ENCODE peak calls at places on chromosomes 2 and 18, in four cellular contexts. S is spleen, R is suprapubic skin, P is K562. X is an unnamed sample.

GRCh38 chr2:119389615-119390306 is 23.0 kb downstream of the DBI start:
- DNase-seq in R (peak), S (no peak), P (no peak), X (no peak)

GRCh38 chr2:120638450-120638849 is 97.2 kb upstream of the GLI2 start:
- DNase-seq in S (no peak), P (no peak), R (no peak), X (no peak)

GRCh38 chr2:30139131-30139870 is 7.5 kb upstream of the YPEL5 start:
- DNase-seq in P (no peak), S (no peak), R (no peak), X (no peak)

GRCh38 chr2:68466361-68466777 is 725 bp downstream of the FBXO48 start:
- DNase-seq in R (no peak), P (no peak), S (no peak), X (no peak)

GRCh38 chr2:70684846-70685622 is 83.0 kb downstream of the ADD2 start:
- DNase-seq in P (peak), R (no peak), S (no peak), X (no peak)

GRCh38 chr2:104859310-104860130 is 5.6 kb downstream of the POU3F3 start:
- DNase-seq in S (no peak), P (no peak), R (no peak), X (no peak)

GRCh38 chr18:3480827-3481226 is 30.9 kb downstream of the TGIF1 start:
- DNase-seq in S (no peak), R (no peak), P (no peak), X (no peak)

GRCh38 chr2:105734762-105735538 is 9.8 kb upstream of the NCK2 start:
- DNase-seq in R (no peak), P (no peak), S (no peak), X (no peak)

GRCh38 chr18:68455229-68455603 is 259.7 kb downstream of the TMX3 start:
- DNase-seq in P (no peak), R (no peak), S (no peak), X (no peak)

GRCh38 chr2:39996653-39997080 is 217.6 kb upstream of the THUMPD2 start:
- DNase-seq in S (no peak), P (no peak), R (no peak), X (no peak)

GRCh38 chr2:27291865-27292264 is 9.6 kb downstream of the TRIM54 start:
- DNase-seq in P (peak), S (no peak), R (no peak), X (no peak)

GRCh38 chr2:163664610-163665009 is 71.2 kb downstream of the FIGN start:
- DNase-seq in P (no peak), R (no peak), S (no peak), X (no peak)

GRCh38 chr2:175282300-175282699 is 100.8 kb upstream of the ATP5MC3 start:
- DNase-seq in S (no peak), R (no peak), P (peak), X (no peak)

GRCh38 chr2:170375192-170375591 is 197.2 kb downstream of the MYO3B start:
- DNase-seq in R (no peak), S (no peak), P (no peak), X (no peak)

GRCh38 chr2:237498341-237498740 is 11.3 kb downstream of the MLPH start:
- DNase-seq in S (no peak), P (no peak), R (peak), X (no peak)

GRCh38 chr2:237213325-237214040 is 127.8 kb downstream of the COPS8 start:
- DNase-seq in S (no peak), P (no peak), R (no peak), X (peak)

GRCh38 chr18:76759056-76759455 is 63.3 kb upstream of the ZNF236 start:
- DNase-seq in S (no peak), R (no peak), P (no peak), X (peak)

GRCh38 chr2:177338177-177338721 is 54.3 kb upstream of the AGPS start:
- DNase-seq in R (no peak), S (no peak), P (no peak), X (no peak)

GRCh38 chr2:187922841-187923240 is 368.6 kb upstream of the TFPI start:
- DNase-seq in P (no peak), S (no peak), R (no peak), X (no peak)

GRCh38 chr2:55500025-55500424 is 19.5 kb upstream of the CFAP36 start:
- DNase-seq in P (no peak), S (no peak), R (no peak), X (no peak)

GRCh38 chr2:134245340-134245984 is 8.4 kb upstream of the MGAT5 start:
- DNase-seq in R (peak), S (peak), P (peak), X (no peak)

GRCh38 chr2:10080536-10081304 is 509 bp upstream of the CYS1 start:
- DNase-seq in S (no peak), R (no peak), P (no peak), X (peak)

GRCh38 chr18:61551586-61551985 is 218.4 kb downstream of the CDH20 start:
- DNase-seq in R (no peak), S (no peak), P (peak), X (no peak)

GRCh38 chr2:135164431-135164830 is 112.3 kb downstream of the RAB3GAP1 start:
- DNase-seq in P (no peak), R (no peak), S (no peak), X (no peak)

GRCh38 chr2:29228276-29228675 is 113.1 kb downstream of the CLIP4 start:
- DNase-seq in S (peak), R (peak), P (no peak), X (no peak)

GRCh38 chr2:202034249-202035088 is 814 bp downstream of the FZD7 start:
- DNase-seq in P (peak), S (peak), R (peak), X (peak)

GRCh38 chr2:69734040-69734611 is 7.8 kb upstream of the ANXA4 start:
- DNase-seq in S (no peak), P (no peak), R (peak), X (no peak)

GRCh38 chr2:27738349-27739057 is 33.0 kb upstream of the MRPL33 start:
- DNase-seq in S (no peak), R (no peak), P (no peak), X (no peak)

GRCh38 chr2:207490441-207490840 is 39.3 kb upstream of the CREB1 start:
- DNase-seq in R (no peak), P (no peak), S (no peak), X (no peak)

GRCh38 chr2:207491086-207491485 is 38.7 kb upstream of the CREB1 start:
- DNase-seq in P (no peak), R (no peak), S (no peak), X (no peak)

GRCh38 chr2:207484444-207485391 is 45.0 kb upstream of the CREB1 start:
- DNase-seq in P (no peak), R (no peak), S (no peak), X (no peak)

GRCh38 chr2:207489251-207489650 is 40.5 kb upstream of the CREB1 start:
- DNase-seq in R (no peak), S (no peak), P (no peak), X (no peak)

DNA sequence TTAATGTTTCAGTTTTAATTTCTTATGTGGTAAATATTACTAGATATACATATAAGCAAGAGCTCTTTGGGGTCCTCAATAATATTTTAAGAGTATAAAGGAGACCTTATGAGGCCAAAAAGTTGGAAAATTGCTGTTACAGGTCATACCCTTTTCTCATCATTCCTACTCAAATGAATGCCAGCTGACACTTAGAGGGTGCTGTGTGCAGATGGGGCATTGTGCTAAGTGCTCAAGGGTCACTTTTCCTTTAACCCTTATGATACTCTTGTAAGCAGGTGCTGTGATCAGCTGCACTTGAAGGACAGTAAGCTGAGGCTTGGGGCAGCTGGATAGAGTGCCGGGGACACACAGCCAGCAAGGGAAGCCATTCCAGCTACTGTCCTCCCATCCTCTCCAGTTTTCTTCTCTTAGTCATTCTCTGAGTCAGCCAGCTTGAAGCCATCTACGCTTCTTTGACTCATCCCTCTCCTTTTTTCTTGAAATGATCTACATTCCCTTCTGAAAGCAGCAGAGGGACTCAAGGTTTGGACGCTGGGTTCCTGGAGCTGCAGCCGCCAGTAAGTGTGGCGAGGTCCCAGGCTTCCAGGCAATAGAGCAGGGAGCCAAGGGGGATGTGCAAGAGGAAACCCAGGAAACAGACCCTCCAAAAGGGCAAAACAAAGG is 42.0 kb upstream of the CREB1 start:
- DNase-seq in P (peak), R (no peak), S (no peak), X (no peak)
- TF ChIP-seq POLR2AphosphoS5 in P (no peak), R (no peak), S (no peak), X (no peak)

GRCh38 chr2:85582467-85582866 is 1.8 kb upstream of the VAMP5 start:
- DNase-seq in P (no peak), S (no peak), R (no peak), X (no peak)
- TF ChIP-seq POLR2AphosphoS5 in P (no peak), S (no peak), R (no peak), X (no peak)

GRCh38 chr2:162330881-162331280 is 12.4 kb upstream of the IFIH1 start:
- DNase-seq in R (no peak), P (no peak), S (no peak), X (no peak)
- TF ChIP-seq POLR2AphosphoS5 in R (no peak), P (no peak), S (no peak), X (no peak)

GRCh38 chr18:30766053-30766452 is 276.5 kb downstream of the DSC3 start:
- DNase-seq in R (no peak), S (no peak), P (no peak), X (no peak)

GRCh38 chr18:30765247-30765646 is 277.3 kb downstream of the DSC3 start:
- DNase-seq in P (no peak), R (no peak), S (no peak), X (no peak)

GRCh38 chr18:30763913-30764350 is 278.6 kb downstream of the DSC3 start:
- DNase-seq in S (no peak), P (no peak), R (no peak), X (no peak)
- TF ChIP-seq POLR2AphosphoS5 in S (no peak), P (no peak), R (no peak), X (no peak)

DNA sequence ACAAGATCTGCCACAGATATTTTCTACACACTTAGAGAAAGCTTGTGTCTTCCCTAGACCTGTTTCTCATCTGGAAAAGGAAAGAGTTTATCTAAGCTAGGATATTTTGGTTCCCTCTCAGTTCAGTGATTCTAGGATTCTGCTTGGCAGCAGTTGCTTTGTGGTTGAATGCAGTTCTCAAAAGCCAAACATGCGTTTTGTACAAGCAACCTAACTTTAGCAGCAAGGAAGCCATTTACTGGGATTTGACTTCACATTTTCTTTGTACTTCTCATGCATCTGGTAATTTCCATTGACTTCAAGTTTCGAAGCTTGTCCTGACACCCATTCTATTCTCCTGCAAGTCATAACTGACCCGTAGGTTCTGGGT is 33.3 kb downstream of the VSNL1 start:
- DNase-seq in R (no peak), S (no peak), P (no peak), X (no peak)
- TF ChIP-seq POLR2AphosphoS5 in R (no peak), S (no peak), P (no peak), X (no peak)

GRCh38 chr2:144317071-144317738 is 202.7 kb downstream of the ZEB2 start:
- DNase-seq in S (no peak), P (no peak), R (no peak), X (no peak)
- TF ChIP-seq POLR2AphosphoS5 in S (no peak), P (no peak), R (no peak), X (no peak)

DNA sequence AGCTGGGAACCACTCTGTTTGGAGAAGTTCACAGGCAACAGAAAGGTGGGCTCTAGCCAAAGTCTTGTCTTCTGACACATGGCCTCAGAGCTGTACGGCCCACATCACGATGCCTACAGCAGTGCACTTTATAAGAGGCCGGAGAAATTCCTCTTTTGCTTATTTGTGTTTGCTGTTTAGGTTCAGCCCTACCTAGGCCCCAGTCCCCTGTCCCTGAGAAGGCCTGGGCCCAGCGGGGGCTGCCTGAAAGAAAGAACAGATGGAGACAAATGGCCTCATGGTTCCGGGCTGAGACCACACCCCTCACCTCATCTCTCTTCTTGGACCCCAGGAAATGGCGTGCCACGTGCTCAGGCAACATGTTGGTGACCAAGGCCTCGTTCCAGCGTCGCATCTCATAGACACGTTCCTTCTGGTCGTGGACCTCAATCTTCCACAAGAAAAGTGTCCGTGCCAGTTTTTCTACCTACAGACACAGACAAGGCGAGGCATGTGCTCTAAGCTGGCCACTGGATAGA is 30.9 kb downstream of the CENPO start:
- DNase-seq in S (peak), R (no peak), P (no peak), X (no peak)
- TF ChIP-seq POLR2AphosphoS5 in S (no peak), R (no peak), P (no peak), X (no peak)

GRCh38 chr2:64035067-64035942 is 16.1 kb upstream of the VPS54 start:
- DNase-seq in P (no peak), R (no peak), S (no peak), X (no peak)

DNA sequence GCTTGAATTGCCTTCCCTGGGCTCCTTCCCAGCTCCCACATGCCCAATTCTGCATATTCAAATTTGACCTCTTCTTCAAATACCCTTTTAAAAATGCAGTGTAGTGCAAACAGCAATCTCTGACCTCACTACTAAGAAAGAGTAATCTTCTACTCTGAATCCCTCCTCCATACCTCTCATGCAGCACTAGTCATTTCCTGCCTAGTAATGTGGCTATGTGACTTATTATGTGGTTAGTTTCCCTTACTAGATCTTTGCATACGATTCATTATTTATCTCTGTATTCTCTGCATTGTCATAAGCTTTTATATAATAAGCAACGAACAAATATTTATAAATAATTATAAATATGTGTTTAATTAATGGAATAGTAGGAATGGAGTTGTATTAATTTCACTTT is 17.1 kb upstream of the VPS54 start:
- DNase-seq in R (no peak), S (no peak), P (no peak), X (no peak)
- TF ChIP-seq POLR2AphosphoS5 in R (no peak), S (no peak), P (no peak), X (no peak)

GRCh38 chr2:153474407-153474806 is 4.2 kb downstream of the RPRM start:
- DNase-seq in R (no peak), S (no peak), P (no peak), X (no peak)
- TF ChIP-seq POLR2AphosphoS5 in R (no peak), S (no peak), P (no peak), X (no peak)

X was measured in upper lobe of left lung.